ENCODE peak calls at places on chromosomes 13 and 19, in nine cellular contexts. One of them, this sample, is unnamed.

GRCh38 chr13:50292082-50292481 is 276.8 kb downstream of the KCNRG start:
- DNase-seq in ecto neural progenitor cell: no peak
- DNase-seq in smooth muscle cell of the brain vasculature: no peak
- DNase-seq in heart right ventricle: no peak
- DNase-seq in adrenal gland: no peak
- DNase-seq in non-pigmented ciliary epithelial cell: no peak
- DNase-seq in head of caudate nucleus: no peak
- DNase-seq in SK-MEL-5: no peak
- DNase-seq in CD4-positive, alpha-beta T cell: no peak
- DNase-seq in this sample: no peak

GRCh38 chr19:2546128-2547032 is 70.5 kb downstream of the GADD45B start:
- DNase-seq in SK-MEL-5: peak; percentile 55
- DNase-seq in non-pigmented ciliary epithelial cell: no peak
- DNase-seq in smooth muscle cell of the brain vasculature: no peak
- DNase-seq in head of caudate nucleus: peak; percentile 85
- DNase-seq in CD4-positive, alpha-beta T cell: no peak
- DNase-seq in ecto neural progenitor cell: peak; percentile 90
- DNase-seq in adrenal gland: peak; percentile 96
- DNase-seq in heart right ventricle: peak; percentile 84
- DNase-seq in this sample: no peak

GRCh38 chr13:60936281-60936680 is 479.4 kb downstream of the PCDH20 start:
- DNase-seq in heart right ventricle: no peak
- DNase-seq in head of caudate nucleus: no peak
- DNase-seq in smooth muscle cell of the brain vasculature: no peak
- DNase-seq in SK-MEL-5: no peak
- DNase-seq in ecto neural progenitor cell: no peak
- DNase-seq in adrenal gland: no peak
- DNase-seq in CD4-positive, alpha-beta T cell: no peak
- DNase-seq in non-pigmented ciliary epithelial cell: no peak
- DNase-seq in this sample: no peak

GRCh38 chr13:66748712-66749111 is 481.4 kb downstream of the PCDH9 start:
- DNase-seq in non-pigmented ciliary epithelial cell: no peak
- DNase-seq in smooth muscle cell of the brain vasculature: no peak
- DNase-seq in ecto neural progenitor cell: no peak
- DNase-seq in CD4-positive, alpha-beta T cell: no peak
- DNase-seq in heart right ventricle: no peak
- DNase-seq in adrenal gland: no peak
- DNase-seq in SK-MEL-5: no peak
- DNase-seq in head of caudate nucleus: no peak
- DNase-seq in this sample: no peak

GRCh38 chr13:45718992-45719391 is 16.9 kb downstream of the CBY2 start:
- DNase-seq in smooth muscle cell of the brain vasculature: no peak
- DNase-seq in CD4-positive, alpha-beta T cell: no peak
- DNase-seq in adrenal gland: no peak
- DNase-seq in heart right ventricle: no peak
- DNase-seq in ecto neural progenitor cell: no peak
- DNase-seq in non-pigmented ciliary epithelial cell: no peak
- DNase-seq in head of caudate nucleus: no peak
- DNase-seq in SK-MEL-5: no peak
- DNase-seq in this sample: no peak

GRCh38 chr13:30301827-30302226 is 5.5 kb downstream of the KATNAL1 start:
- DNase-seq in adrenal gland: no peak
- DNase-seq in heart right ventricle: no peak
- DNase-seq in non-pigmented ciliary epithelial cell: no peak
- DNase-seq in SK-MEL-5: no peak
- DNase-seq in smooth muscle cell of the brain vasculature: no peak
- DNase-seq in ecto neural progenitor cell: no peak
- DNase-seq in CD4-positive, alpha-beta T cell: no peak
- DNase-seq in head of caudate nucleus: no peak
- DNase-seq in this sample: no peak

GRCh38 chr13:110758195-110758594 is 44.7 kb downstream of the ING1 start:
- DNase-seq in SK-MEL-5: no peak
- DNase-seq in head of caudate nucleus: no peak
- DNase-seq in smooth muscle cell of the brain vasculature: no peak
- DNase-seq in adrenal gland: no peak
- DNase-seq in ecto neural progenitor cell: no peak
- DNase-seq in heart right ventricle: no peak
- DNase-seq in non-pigmented ciliary epithelial cell: no peak
- DNase-seq in CD4-positive, alpha-beta T cell: no peak
- DNase-seq in this sample: no peak

GRCh38 chr13:99316657-99317244 is 9.6 kb upstream of the GPR183 start:
- DNase-seq in CD4-positive, alpha-beta T cell: no peak
- DNase-seq in adrenal gland: no peak
- DNase-seq in non-pigmented ciliary epithelial cell: no peak
- DNase-seq in head of caudate nucleus: no peak
- DNase-seq in heart right ventricle: no peak
- DNase-seq in smooth muscle cell of the brain vasculature: no peak
- DNase-seq in SK-MEL-5: no peak
- DNase-seq in ecto neural progenitor cell: no peak
- DNase-seq in this sample: no peak

GRCh38 chr13:46352810-46353209 is 34.2 kb downstream of the RUBCNL start:
- DNase-seq in head of caudate nucleus: no peak
- DNase-seq in CD4-positive, alpha-beta T cell: no peak
- DNase-seq in smooth muscle cell of the brain vasculature: no peak
- DNase-seq in ecto neural progenitor cell: no peak
- DNase-seq in SK-MEL-5: no peak
- DNase-seq in heart right ventricle: no peak
- DNase-seq in adrenal gland: peak; percentile 30
- DNase-seq in non-pigmented ciliary epithelial cell: no peak
- DNase-seq in this sample: no peak

GRCh38 chr19:46474211-46474610 is 2.8 kb upstream of the PNMA8A start:
- DNase-seq in smooth muscle cell of the brain vasculature: no peak
- DNase-seq in heart right ventricle: no peak
- DNase-seq in adrenal gland: no peak
- DNase-seq in SK-MEL-5: no peak
- DNase-seq in head of caudate nucleus: no peak
- DNase-seq in CD4-positive, alpha-beta T cell: no peak
- DNase-seq in ecto neural progenitor cell: no peak
- DNase-seq in non-pigmented ciliary epithelial cell: no peak
- DNase-seq in this sample: no peak

GRCh38 chr19:6687117-6687516 is 17.2 kb upstream of the TNFSF14 start:
- DNase-seq in adrenal gland: no peak
- DNase-seq in CD4-positive, alpha-beta T cell: no peak
- DNase-seq in head of caudate nucleus: no peak
- DNase-seq in SK-MEL-5: no peak
- DNase-seq in heart right ventricle: no peak
- DNase-seq in ecto neural progenitor cell: no peak
- DNase-seq in non-pigmented ciliary epithelial cell: no peak
- DNase-seq in smooth muscle cell of the brain vasculature: no peak
- DNase-seq in this sample: no peak

GRCh38 chr13:50651916-50652315 is 191.6 kb downstream of the DLEU7 start:
- DNase-seq in heart right ventricle: no peak
- DNase-seq in head of caudate nucleus: no peak
- DNase-seq in ecto neural progenitor cell: no peak
- DNase-seq in CD4-positive, alpha-beta T cell: no peak
- DNase-seq in SK-MEL-5: no peak
- DNase-seq in adrenal gland: no peak
- DNase-seq in non-pigmented ciliary epithelial cell: no peak
- DNase-seq in smooth muscle cell of the brain vasculature: no peak
- DNase-seq in this sample: no peak

GRCh38 chr19:8585894-8586750 is 8.9 kb upstream of the MYO1F start:
- DNase-seq in CD4-positive, alpha-beta T cell: peak; percentile 44
- DNase-seq in head of caudate nucleus: no peak
- DNase-seq in heart right ventricle: peak; percentile 63
- DNase-seq in adrenal gland: no peak
- DNase-seq in non-pigmented ciliary epithelial cell: no peak
- DNase-seq in ecto neural progenitor cell: peak; percentile 85
- DNase-seq in SK-MEL-5: peak; percentile 69
- DNase-seq in smooth muscle cell of the brain vasculature: no peak
- DNase-seq in this sample: peak; percentile 65

GRCh38 chr13:21203132-21203531 is 26.7 kb downstream of the MRPL57 start:
- DNase-seq in CD4-positive, alpha-beta T cell: no peak
- DNase-seq in SK-MEL-5: no peak
- DNase-seq in ecto neural progenitor cell: no peak
- DNase-seq in smooth muscle cell of the brain vasculature: no peak
- DNase-seq in non-pigmented ciliary epithelial cell: no peak
- DNase-seq in head of caudate nucleus: no peak
- DNase-seq in heart right ventricle: no peak
- DNase-seq in adrenal gland: no peak
- DNase-seq in this sample: no peak

GRCh38 chr13:79647518-79647917 is 166.6 kb downstream of the NDFIP2 start:
- DNase-seq in adrenal gland: no peak
- DNase-seq in SK-MEL-5: no peak
- DNase-seq in smooth muscle cell of the brain vasculature: no peak
- DNase-seq in head of caudate nucleus: no peak
- DNase-seq in non-pigmented ciliary epithelial cell: no peak
- DNase-seq in heart right ventricle: no peak
- DNase-seq in CD4-positive, alpha-beta T cell: no peak
- DNase-seq in ecto neural progenitor cell: no peak
- DNase-seq in this sample: no peak

GRCh38 chr19:45455707-45456499 is 11.9 kb upstream of the FOSB start:
- DNase-seq in CD4-positive, alpha-beta T cell: peak; percentile 66
- DNase-seq in ecto neural progenitor cell: peak; percentile 77
- DNase-seq in SK-MEL-5: peak; percentile 46
- DNase-seq in head of caudate nucleus: no peak
- DNase-seq in non-pigmented ciliary epithelial cell: peak; percentile 98
- DNase-seq in adrenal gland: peak; percentile 97
- DNase-seq in smooth muscle cell of the brain vasculature: peak; percentile 95
- DNase-seq in heart right ventricle: peak; percentile 86
- DNase-seq in this sample: peak; percentile 59

GRCh38 chr13:111027481-111028439 is 87.3 kb upstream of the ARHGEF7 start:
- DNase-seq in smooth muscle cell of the brain vasculature: no peak
- DNase-seq in adrenal gland: no peak
- DNase-seq in non-pigmented ciliary epithelial cell: no peak
- DNase-seq in CD4-positive, alpha-beta T cell: no peak
- DNase-seq in head of caudate nucleus: no peak
- DNase-seq in SK-MEL-5: peak; percentile 80
- DNase-seq in heart right ventricle: no peak
- DNase-seq in ecto neural progenitor cell: no peak
- DNase-seq in this sample: no peak

GRCh38 chr13:22648325-22648758 is 532.4 kb upstream of the SGCG start:
- DNase-seq in SK-MEL-5: no peak
- DNase-seq in CD4-positive, alpha-beta T cell: no peak
- DNase-seq in heart right ventricle: no peak
- DNase-seq in head of caudate nucleus: no peak
- DNase-seq in smooth muscle cell of the brain vasculature: no peak
- DNase-seq in ecto neural progenitor cell: peak; percentile 51
- DNase-seq in adrenal gland: no peak
- DNase-seq in non-pigmented ciliary epithelial cell: no peak
- DNase-seq in this sample: no peak

GRCh38 chr19:41871573-41872383 is 5.3 kb upstream of the CD79A start:
- DNase-seq in head of caudate nucleus: no peak
- DNase-seq in ecto neural progenitor cell: no peak
- DNase-seq in adrenal gland: no peak
- DNase-seq in non-pigmented ciliary epithelial cell: no peak
- DNase-seq in heart right ventricle: no peak
- DNase-seq in SK-MEL-5: peak; percentile 34
- DNase-seq in smooth muscle cell of the brain vasculature: no peak
- DNase-seq in CD4-positive, alpha-beta T cell: peak; percentile 58
- DNase-seq in this sample: peak; percentile 71

GRCh38 chr13:83449666-83450395 is 432.4 kb downstream of the SLITRK1 start:
- DNase-seq in non-pigmented ciliary epithelial cell: peak; percentile 64
- DNase-seq in SK-MEL-5: peak; percentile 35
- DNase-seq in adrenal gland: no peak
- DNase-seq in smooth muscle cell of the brain vasculature: no peak
- DNase-seq in head of caudate nucleus: no peak
- DNase-seq in heart right ventricle: no peak
- DNase-seq in CD4-positive, alpha-beta T cell: no peak
- DNase-seq in ecto neural progenitor cell: no peak
- DNase-seq in this sample: no peak

GRCh38 chr19:10830370-10830769 is 5.6 kb downstream of the TMED1 start:
- DNase-seq in CD4-positive, alpha-beta T cell: no peak
- DNase-seq in SK-MEL-5: no peak
- DNase-seq in adrenal gland: no peak
- DNase-seq in smooth muscle cell of the brain vasculature: no peak
- DNase-seq in heart right ventricle: no peak
- DNase-seq in ecto neural progenitor cell: no peak
- DNase-seq in non-pigmented ciliary epithelial cell: no peak
- DNase-seq in head of caudate nucleus: no peak
- DNase-seq in this sample: no peak

GRCh38 chr19:30130356-30131122 is 188.5 kb downstream of the URI1 start:
- DNase-seq in smooth muscle cell of the brain vasculature: no peak
- DNase-seq in SK-MEL-5: no peak
- DNase-seq in adrenal gland: no peak
- DNase-seq in head of caudate nucleus: no peak
- DNase-seq in ecto neural progenitor cell: no peak
- DNase-seq in heart right ventricle: no peak
- DNase-seq in CD4-positive, alpha-beta T cell: no peak
- DNase-seq in non-pigmented ciliary epithelial cell: no peak
- DNase-seq in this sample: no peak

GRCh38 chr13:65468628-65469027 is 1761.5 kb downstream of the PCDH9 start:
- DNase-seq in head of caudate nucleus: no peak
- DNase-seq in CD4-positive, alpha-beta T cell: no peak
- DNase-seq in adrenal gland: no peak
- DNase-seq in non-pigmented ciliary epithelial cell: peak; percentile 56
- DNase-seq in ecto neural progenitor cell: no peak
- DNase-seq in SK-MEL-5: no peak
- DNase-seq in smooth muscle cell of the brain vasculature: no peak
- DNase-seq in heart right ventricle: no peak
- DNase-seq in this sample: no peak

GRCh38 chr19:38251564-38252051 is 4.6 kb downstream of the PPP1R14A start:
- DNase-seq in head of caudate nucleus: no peak
- DNase-seq in non-pigmented ciliary epithelial cell: no peak
- DNase-seq in SK-MEL-5: no peak
- DNase-seq in CD4-positive, alpha-beta T cell: no peak
- DNase-seq in heart right ventricle: peak; percentile 79
- DNase-seq in adrenal gland: peak; percentile 47
- DNase-seq in ecto neural progenitor cell: no peak
- DNase-seq in smooth muscle cell of the brain vasculature: no peak
- DNase-seq in this sample: no peak

GRCh38 chr19:12872941-12873890 is 8.0 kb downstream of the DNASE2 start:
- DNase-seq in ecto neural progenitor cell: no peak
- DNase-seq in adrenal gland: peak; percentile 94
- DNase-seq in SK-MEL-5: peak; percentile 47
- DNase-seq in CD4-positive, alpha-beta T cell: peak; percentile 67
- DNase-seq in heart right ventricle: no peak
- DNase-seq in non-pigmented ciliary epithelial cell: no peak
- DNase-seq in head of caudate nucleus: peak; percentile 68
- DNase-seq in smooth muscle cell of the brain vasculature: no peak
- DNase-seq in this sample: no peak

GRCh38 chr13:83414393-83414792 is 467.9 kb downstream of the SLITRK1 start:
- DNase-seq in non-pigmented ciliary epithelial cell: no peak
- DNase-seq in adrenal gland: no peak
- DNase-seq in head of caudate nucleus: no peak
- DNase-seq in SK-MEL-5: no peak
- DNase-seq in CD4-positive, alpha-beta T cell: no peak
- DNase-seq in smooth muscle cell of the brain vasculature: no peak
- DNase-seq in heart right ventricle: no peak
- DNase-seq in ecto neural progenitor cell: no peak
- DNase-seq in this sample: no peak

GRCh38 chr19:34017024-34017423 is 155.3 kb upstream of the LSM14A start:
- DNase-seq in non-pigmented ciliary epithelial cell: no peak
- DNase-seq in head of caudate nucleus: no peak
- DNase-seq in adrenal gland: no peak
- DNase-seq in CD4-positive, alpha-beta T cell: no peak
- DNase-seq in SK-MEL-5: no peak
- DNase-seq in smooth muscle cell of the brain vasculature: no peak
- DNase-seq in heart right ventricle: no peak
- DNase-seq in ecto neural progenitor cell: no peak
- DNase-seq in this sample: no peak

GRCh38 chr19:4976412-4977298 is 7.7 kb downstream of the KDM4B start:
- DNase-seq in adrenal gland: peak; percentile 93
- DNase-seq in smooth muscle cell of the brain vasculature: no peak
- DNase-seq in heart right ventricle: peak; percentile 65
- DNase-seq in non-pigmented ciliary epithelial cell: peak; percentile 83
- DNase-seq in head of caudate nucleus: peak; percentile 56
- DNase-seq in ecto neural progenitor cell: no peak
- DNase-seq in SK-MEL-5: peak; percentile 32
- DNase-seq in CD4-positive, alpha-beta T cell: no peak
- DNase-seq in this sample: no peak

GRCh38 chr13:42056146-42056545 is 7.7 kb downstream of the DGKH start:
- DNase-seq in non-pigmented ciliary epithelial cell: no peak
- DNase-seq in smooth muscle cell of the brain vasculature: no peak
- DNase-seq in SK-MEL-5: peak; percentile 27
- DNase-seq in adrenal gland: no peak
- DNase-seq in head of caudate nucleus: no peak
- DNase-seq in heart right ventricle: no peak
- DNase-seq in CD4-positive, alpha-beta T cell: no peak
- DNase-seq in ecto neural progenitor cell: no peak
- DNase-seq in this sample: no peak

GRCh38 chr13:100363351-100363750 is 225.2 kb downstream of the GGACT start:
- DNase-seq in SK-MEL-5: no peak
- DNase-seq in adrenal gland: no peak
- DNase-seq in smooth muscle cell of the brain vasculature: peak; percentile 84
- DNase-seq in ecto neural progenitor cell: no peak
- DNase-seq in CD4-positive, alpha-beta T cell: no peak
- DNase-seq in heart right ventricle: no peak
- DNase-seq in head of caudate nucleus: no peak
- DNase-seq in non-pigmented ciliary epithelial cell: peak; percentile 51
- DNase-seq in this sample: no peak

GRCh38 chr13:64154514-64154913 is 2738.9 kb upstream of the PCDH20 start:
- DNase-seq in smooth muscle cell of the brain vasculature: no peak
- DNase-seq in head of caudate nucleus: no peak
- DNase-seq in adrenal gland: no peak
- DNase-seq in heart right ventricle: no peak
- DNase-seq in SK-MEL-5: peak; percentile 20
- DNase-seq in ecto neural progenitor cell: no peak
- DNase-seq in CD4-positive, alpha-beta T cell: no peak
- DNase-seq in non-pigmented ciliary epithelial cell: no peak
- DNase-seq in this sample: no peak

This sample was measured in CD8-positive, alpha-beta T cell.